ENCODE peak calls at places on chromosomes 12 and 14, in four cellular contexts. J, F, I and H are unnamed samples.
A peak's percentile ranks its signal among the peaks of the same experiment; 100 is the strongest.

GRCh38 chr12:15863984-15864383 is 18.2 kb upstream of the STRAP start:
- DNase-seq in J (no peak), F (no peak), I (no peak), H (no peak)

GRCh38 chr14:41549821-41550597 is 56.7 kb upstream of the LRFN5 start:
- DNase-seq in J (peak; percentile 62), F (no peak), I (peak; percentile 51), H (peak; percentile 28)

GRCh38 chr14:27409936-27410335 is 812.1 kb upstream of the NOVA1 start:
- DNase-seq in J (no peak), F (no peak), I (no peak), H (no peak)

GRCh38 chr12:3532931-3533702 is 42.1 kb downstream of the PRMT8 start:
- DNase-seq in J (no peak), F (no peak), I (no peak), H (no peak)

GRCh38 chr14:63328787-63329737 is 10.3 kb upstream of the GPHB5 start:
- DNase-seq in J (no peak), F (no peak), I (no peak), H (no peak)

GRCh38 chr14:106436310-106436905 is 910.0 kb downstream of the TMEM121 start:
- DNase-seq in J (no peak), F (no peak), I (no peak), H (no peak)

GRCh38 chr12:30989754-30990153 is 63.2 kb downstream of the TSPAN11 start:
- DNase-seq in J (no peak), F (no peak), I (no peak), H (no peak)

GRCh38 chr12:78385541-78385940 is 479.0 kb upstream of the SYT1 start:
- DNase-seq in J (peak; percentile 16), F (no peak), I (no peak), H (no peak)

GRCh38 chr12:88185988-88186387 is 43.9 kb downstream of the TMTC3 start:
- DNase-seq in J (peak; percentile 83), F (peak; percentile 11), I (peak; percentile 62), H (peak; percentile 61)

GRCh38 chr14:100263141-100263540 is 24.2 kb downstream of the YY1 start:
- DNase-seq in J (no peak), F (no peak), I (no peak), H (peak; percentile 23)

GRCh38 chr14:21056520-21057163 is 980 bp upstream of the RNASE8 start:
- DNase-seq in J (no peak), F (no peak), I (no peak), H (no peak)

GRCh38 chr14:34053666-34054065 is 102.8 kb upstream of the EGLN3 start:
- DNase-seq in J (no peak), F (no peak), I (peak; percentile 2), H (no peak)

GRCh38 chr12:94730846-94731245 is 80.5 kb upstream of the TMCC3 start:
- DNase-seq in J (no peak), F (no peak), I (no peak), H (no peak)

GRCh38 chr12:106030210-106031175 is 108.3 kb downstream of the NUAK1 start:
- DNase-seq in J (peak; percentile 96), F (peak; percentile 82), I (peak; percentile 65), H (peak; percentile 83)

GRCh38 chr12:113862570-113863454 is 103.3 kb downstream of the RBM19 start:
- DNase-seq in J (peak; percentile 94), F (peak; percentile 79), I (peak; percentile 87), H (peak; percentile 80)

GRCh38 chr14:104147346-104148125 is 9.1 kb downstream of the KIF26A start:
- DNase-seq in J (no peak), F (no peak), I (no peak), H (no peak)

GRCh38 chr14:58808828-58809227 is 171.1 kb downstream of the DACT1 start:
- DNase-seq in J (peak; percentile 43), F (no peak), I (peak; percentile 75), H (no peak)

GRCh38 chr12:1747609-1748008 is 56.7 kb downstream of the ADIPOR2 start:
- DNase-seq in J (no peak), F (no peak), I (no peak), H (no peak)

GRCh38 chr12:3102721-3103410 is 25.7 kb downstream of the TSPAN9 start:
- DNase-seq in J (no peak), F (no peak), I (no peak), H (no peak)

GRCh38 chr14:69670093-69670492 is 58.7 kb downstream of the SUSD6 start:
- DNase-seq in J (no peak), F (no peak), I (no peak), H (no peak)

GRCh38 chr14:58535084-58535483 is 102.7 kb upstream of the DACT1 start:
- DNase-seq in J (peak; percentile 12), F (no peak), I (no peak), H (no peak)

GRCh38 chr14:81231540-81231939 is 10.8 kb upstream of the GTF2A1 start:
- DNase-seq in J (no peak), F (no peak), I (no peak), H (no peak)

GRCh38 chr12:52251367-52252055 is 18.5 kb downstream of the KRT7 start:
- DNase-seq in J (no peak), F (no peak), I (no peak), H (no peak)

GRCh38 chr12:100789146-100789545 is 5.4 kb upstream of the ANO4 start:
- DNase-seq in J (peak; percentile 67), F (no peak), I (peak; percentile 17), H (no peak)

GRCh38 chr14:54487771-54488170 is 1.0 kb downstream of the GMFB start:
- DNase-seq in J (peak; percentile 53), F (no peak), I (peak; percentile 68), H (no peak)

DNA sequence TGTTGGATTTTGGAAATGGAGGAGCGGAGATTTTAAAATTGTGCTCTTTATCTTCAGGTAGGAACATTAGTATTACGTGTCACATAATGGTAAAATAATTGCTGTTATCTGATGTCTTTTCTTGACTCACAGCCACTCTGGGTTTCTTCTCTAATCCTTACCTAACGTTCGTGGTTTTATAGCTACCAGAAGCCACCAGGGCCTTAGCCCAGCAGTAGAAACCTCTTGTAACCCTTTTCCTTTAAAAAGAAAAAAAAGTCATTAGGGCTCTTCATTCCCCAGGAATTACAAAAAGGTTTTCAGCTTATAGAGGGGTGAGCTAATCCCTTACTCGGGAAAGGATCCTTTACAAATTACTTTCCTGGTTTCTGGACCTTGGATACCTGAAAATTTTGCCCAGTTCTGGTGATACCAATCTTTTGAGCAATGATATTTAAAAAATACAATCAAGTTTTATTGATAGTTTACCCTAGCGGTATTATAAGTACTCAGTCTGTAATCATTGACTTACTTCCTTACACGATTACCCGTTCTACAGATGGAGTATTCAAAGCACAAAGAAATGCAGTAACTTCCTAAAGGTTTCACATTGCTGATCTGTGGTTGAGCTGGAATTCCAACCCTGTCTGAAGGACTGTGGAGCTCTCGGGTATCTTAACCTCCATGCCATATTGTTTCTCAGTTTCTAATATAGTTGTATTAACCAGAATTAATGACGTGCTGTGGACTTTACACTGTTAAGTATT is 1.6 kb downstream of the GABARAPL1 start:
- DNase-seq in J (peak; percentile 72), F (no peak), I (peak; percentile 63), H (no peak)
- H3K4me3 ChIP-seq in J (peak overlapping the region; percentile 89), F (peak overlapping the region; percentile 100), I (peak overlapping the region; percentile 100), H (peak overlapping the region; percentile 84)

DNA sequence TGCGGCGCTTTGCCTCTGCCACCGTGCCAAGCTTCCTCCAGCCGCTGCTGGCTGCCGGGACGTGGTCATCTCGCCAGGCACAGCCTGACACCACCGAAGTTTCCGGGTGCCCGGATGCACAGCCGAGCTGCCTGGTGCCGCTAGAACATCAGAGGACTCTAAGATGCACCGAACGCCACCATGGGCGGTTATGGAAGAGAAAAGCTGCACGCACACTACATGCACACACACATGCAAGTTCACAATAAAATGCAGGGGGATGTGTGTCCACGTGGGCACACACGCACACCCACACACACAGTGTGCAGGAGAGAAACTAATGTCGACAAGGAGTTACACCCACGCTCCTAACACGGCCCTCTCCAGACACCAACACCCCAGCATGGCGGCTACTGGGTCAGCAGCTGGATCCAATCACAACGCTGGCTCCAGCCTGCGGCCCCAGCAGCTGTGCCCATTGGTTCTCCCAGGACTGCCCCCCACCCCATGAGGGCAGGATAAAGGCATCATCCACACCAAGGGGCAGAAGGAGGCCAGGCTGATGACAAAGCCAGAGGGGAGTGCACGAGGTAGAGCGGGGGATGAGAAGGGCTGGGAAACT is 82.7 kb downstream of the BCL11B start:
- DNase-seq in J (no peak), F (no peak), I (no peak), H (no peak)
- H3K4me3 ChIP-seq in J (no peak overlapping the region), F (no peak overlapping the region), I (no peak overlapping the region), H (no peak overlapping the region)

DNA sequence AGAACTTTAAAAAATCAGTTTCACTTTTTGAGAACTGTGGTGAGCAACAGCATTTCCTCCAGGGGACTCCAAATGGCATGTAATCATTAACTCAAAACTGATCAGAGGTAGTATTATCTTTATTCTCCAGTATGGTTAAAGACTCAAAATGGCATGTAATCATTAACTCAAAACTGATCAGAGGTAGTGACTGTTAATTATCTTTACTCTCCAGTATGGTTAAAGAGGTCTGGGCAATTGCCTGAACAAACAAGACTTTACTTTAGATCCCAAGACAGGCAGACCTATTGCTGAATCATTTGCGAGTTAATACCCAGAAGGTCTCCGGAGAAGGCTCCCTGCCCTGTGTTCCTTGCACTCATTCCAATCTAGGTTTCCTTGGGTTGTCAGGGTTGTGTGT is 6.6 kb upstream of the ACADS start:
- DNase-seq in J (no peak), F (no peak), I (no peak), H (no peak)
- H3K4me3 ChIP-seq in J (no peak overlapping the region), F (no peak overlapping the region), I (no peak overlapping the region), H (no peak overlapping the region)

GRCh38 chr12:54298904-54299303 is 1.9 kb downstream of the NFE2 start:
- DNase-seq in J (no peak), F (no peak), I (no peak), H (no peak)

GRCh38 chr12:54299515-54300266 is 1.1 kb downstream of the NFE2 start:
- DNase-seq in J (no peak), F (no peak), I (no peak), H (no peak)

GRCh38 chr12:54300732-54301427 is at the start of gene NFE2:
- DNase-seq in J (peak; percentile 77), F (peak; percentile 51), I (peak; percentile 68), H (peak; percentile 42)

GRCh38 chr12:54301428-54302045 is 722 bp upstream of the NFE2 start:
- DNase-seq in J (no peak), F (no peak), I (no peak), H (no peak)

DNA sequence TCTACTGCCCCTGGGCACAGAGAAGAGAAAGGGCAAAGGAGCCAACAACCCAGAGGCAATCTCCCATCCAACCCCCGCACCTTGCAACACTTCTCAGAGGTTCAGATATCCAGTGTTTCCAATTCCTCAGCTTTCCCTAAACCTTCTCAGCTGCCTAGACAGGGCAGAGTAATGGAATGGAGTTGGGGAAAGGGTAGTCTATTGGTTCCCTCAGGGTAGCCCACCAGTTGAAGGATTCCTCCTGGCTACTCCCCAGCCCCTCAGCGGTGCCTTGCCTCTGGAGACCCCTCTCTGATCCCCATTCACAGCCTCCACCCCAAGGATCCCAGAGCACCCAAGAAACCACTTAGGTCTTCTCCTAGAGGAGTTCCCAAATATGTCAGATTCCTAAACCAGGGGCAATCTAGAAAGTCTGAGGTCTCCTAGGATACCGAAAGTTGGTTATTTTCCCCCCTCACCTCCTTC is 516 bp downstream of the NFE2 start:
- DNase-seq in J (no peak), F (no peak), I (no peak), H (no peak)
- H3K4me3 ChIP-seq in J (no peak overlapping the region), F (peak overlapping the region; percentile 54), I (peak overlapping the region; percentile 44), H (peak overlapping the region; percentile 34)

DNA sequence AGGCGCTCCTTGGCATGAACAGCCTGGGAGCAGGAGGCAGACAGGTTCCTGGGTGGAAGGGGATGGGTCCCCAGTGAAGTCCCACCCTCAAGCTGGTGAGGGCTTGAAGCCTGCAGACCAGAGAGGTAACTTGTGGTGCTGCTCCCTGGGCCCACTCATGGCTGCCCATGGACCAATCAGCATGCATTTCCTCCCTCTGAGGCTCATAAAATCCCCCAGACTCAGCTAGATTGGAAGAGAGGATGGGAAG is 50.2 kb downstream of the A2M start:
- DNase-seq in J (no peak), F (no peak), I (no peak), H (no peak)
- H3K4me3 ChIP-seq in J (no peak overlapping the region), F (no peak overlapping the region), I (peak overlapping the region; percentile 80), H (no peak overlapping the region)